ENCODE peak calls at places on chromosome 5, in nine cellular contexts. K, X, Y, Z, L, N, M, S and O are unnamed samples.
A peak's percentile ranks its signal among the peaks of the same experiment; 100 is the strongest.

GRCh38 chr5:61228691-61229280 is 66.5 kb upstream of the SMIM15 start:
- DNase-seq in K (no peak), X (no peak), Y (no peak), Z (no peak), L (no peak), N (peak; percentile 16), M (no peak), S (peak; percentile 13), O (no peak)

GRCh38 chr5:80238078-80238477 is 17.8 kb downstream of the SERINC5 start:
- DNase-seq in K (no peak), X (no peak), Y (no peak), Z (no peak), L (no peak), N (no peak), M (no peak), S (no peak), O (no peak)

GRCh38 chr5:80967500-80968181 is 7.5 kb downstream of the RASGRF2 start:
- DNase-seq in K (no peak), X (no peak), Y (peak; percentile 79), Z (no peak), L (no peak), N (peak; percentile 87), M (no peak), S (no peak), O (no peak)

GRCh38 chr5:139272471-139273321 is 20.8 kb upstream of the MATR3 start:
- DNase-seq in K (no peak), X (no peak), Y (peak; percentile 84), Z (no peak), L (no peak), N (peak; percentile 55), M (peak; percentile 13), S (no peak), O (no peak)

GRCh38 chr5:72572236-72572765 is 65.1 kb upstream of the ZNF366 start:
- DNase-seq in K (no peak), X (no peak), Y (no peak), Z (no peak), L (no peak), N (no peak), M (no peak), S (no peak), O (no peak)

GRCh38 chr5:112159435-112159834 is 259.6 kb downstream of the EPB41L4A start:
- DNase-seq in K (no peak), X (no peak), Y (no peak), Z (no peak), L (no peak), N (no peak), M (no peak), S (no peak), O (no peak)

GRCh38 chr5:57532513-57533497 is 50.2 kb upstream of the ACTBL2 start:
- DNase-seq in K (no peak), X (no peak), Y (no peak), Z (no peak), L (no peak), N (peak; percentile 60), M (no peak), S (no peak), O (no peak)

GRCh38 chr5:67462150-67462549 is 265.6 kb upstream of the CD180 start:
- DNase-seq in K (no peak), X (no peak), Y (no peak), Z (no peak), L (no peak), N (no peak), M (no peak), S (no peak), O (no peak)

GRCh38 chr5:63794979-63795378 is 167.3 kb downstream of the HTR1A start:
- DNase-seq in K (no peak), X (no peak), Y (no peak), Z (no peak), L (no peak), N (no peak), M (no peak), S (no peak), O (no peak)

GRCh38 chr5:179907570-179908324 is at the start of gene TBC1D9B:
- DNase-seq in K (peak; percentile 67), X (peak; percentile 58), Y (peak; percentile 69), Z (peak; percentile 67), L (peak; percentile 24), N (peak; percentile 34), M (peak; percentile 63), S (peak; percentile 87), O (peak; percentile 67)

GRCh38 chr5:161306354-161306990 is 240.1 kb downstream of the GABRB2 start:
- DNase-seq in K (no peak), X (no peak), Y (no peak), Z (no peak), L (no peak), N (no peak), M (no peak), S (no peak), O (no peak)

GRCh38 chr5:14216902-14217301 is 73.8 kb downstream of the TRIO start:
- DNase-seq in K (no peak), X (no peak), Y (no peak), Z (no peak), L (no peak), N (peak; percentile 71), M (no peak), S (no peak), O (no peak)

GRCh38 chr5:119752921-119753886 is 123.8 kb downstream of the FAM170A start:
- DNase-seq in K (no peak), X (no peak), Y (no peak), Z (no peak), L (no peak), N (no peak), M (no peak), S (no peak), O (no peak)

GRCh38 chr5:14342306-14342705 is 199.2 kb downstream of the TRIO start:
- DNase-seq in K (no peak), X (no peak), Y (no peak), Z (no peak), L (no peak), N (no peak), M (no peak), S (no peak), O (no peak)